ENCODE peak calls at places on chromosomes 2 and 18, in eight cellular contexts. R is HCT116, C is OCI-LY7, E is mammary epithelial cell, L is neural progenitor cell, G is PC-9, O is IMR-90, T is astrocyte. V is an unnamed sample.

GRCh38 chr2:231932985-231933915 is 7.1 kb upstream of the NPPC start:
- DNase-seq in L (no peak), T (no peak), R (no peak), E (no peak), G (no peak), O (no peak), C (peak; percentile 49), V (peak; percentile 62)

GRCh38 chr2:234444888-234445287 is 52.0 kb downstream of the ARL4C start:
- DNase-seq in L (no peak), O (peak; percentile 98), G (no peak), E (peak; percentile 59), C (peak; percentile 71), T (peak; percentile 98), R (no peak), V (peak; percentile 97)

GRCh38 chr18:71951021-71951420 is 593.1 kb downstream of the CBLN2 start:
- DNase-seq in C (no peak), G (no peak), L (peak; percentile 29), E (no peak), O (no peak), T (no peak), R (no peak), V (no peak)

GRCh38 chr2:44844651-44845270 is 96.7 kb upstream of the SIX3 start:
- DNase-seq in E (peak; percentile 17), O (no peak), G (no peak), R (no peak), C (no peak), L (no peak), T (no peak), V (peak; percentile 10)

GRCh38 chr2:23776021-23776420 is 150.9 kb downstream of the ATAD2B start:
- DNase-seq in L (no peak), E (peak; percentile 21), R (no peak), O (no peak), C (no peak), T (no peak), G (no peak), V (no peak)

GRCh38 chr2:119025013-119025412 is 83.0 kb downstream of the MARCO start:
- DNase-seq in C (no peak), E (no peak), L (no peak), T (no peak), G (no peak), O (no peak), R (no peak), V (no peak)

GRCh38 chr2:100189395-100189794 is 47.0 kb upstream of the AFF3 start:
- DNase-seq in T (no peak), L (no peak), O (no peak), C (no peak), E (no peak), R (no peak), G (no peak), V (no peak)

GRCh38 chr2:234436482-234436837 is 60.4 kb downstream of the ARL4C start:
- DNase-seq in T (no peak), G (no peak), L (no peak), E (no peak), R (no peak), O (no peak), C (no peak), V (peak; percentile 55)

GRCh38 chr2:164205347-164205746 is 415.9 kb downstream of the GRB14 start:
- DNase-seq in R (no peak), T (peak; percentile 72), O (peak; percentile 80), G (peak; percentile 12), C (no peak), L (no peak), E (peak; percentile 46), V (no peak)

GRCh38 chr2:974454-974853 is 23.8 kb downstream of the SNTG2 start:
- DNase-seq in L (no peak), C (no peak), R (no peak), T (no peak), O (no peak), G (no peak), E (no peak), V (no peak)

GRCh38 chr2:974054-974453 is 23.4 kb downstream of the SNTG2 start:
- DNase-seq in L (no peak), O (no peak), R (no peak), T (no peak), E (no peak), G (no peak), C (peak; percentile 8), V (no peak)

GRCh38 chr2:975095-975494 is 24.4 kb downstream of the SNTG2 start:
- DNase-seq in L (no peak), E (no peak), O (no peak), T (no peak), G (no peak), C (no peak), R (no peak), V (no peak)

GRCh38 chr2:973129-973528 is 22.5 kb downstream of the SNTG2 start:
- DNase-seq in T (no peak), G (no peak), R (no peak), L (no peak), C (no peak), E (no peak), O (no peak), V (no peak)
- H3K9me3 ChIP-seq in T (no peaks in the 10 kb centered on the region), G (no peaks in the 10 kb centered on the region), R (no peaks in the 10 kb centered on the region), L (no peaks in the 10 kb centered on the region), C (peaks cover 9% of the 10 kb centered on the region), E (peaks cover 21% of the 10 kb centered on the region), O (peaks cover 4% of the 10 kb centered on the region), V (no peaks in the 10 kb centered on the region)

DNA sequence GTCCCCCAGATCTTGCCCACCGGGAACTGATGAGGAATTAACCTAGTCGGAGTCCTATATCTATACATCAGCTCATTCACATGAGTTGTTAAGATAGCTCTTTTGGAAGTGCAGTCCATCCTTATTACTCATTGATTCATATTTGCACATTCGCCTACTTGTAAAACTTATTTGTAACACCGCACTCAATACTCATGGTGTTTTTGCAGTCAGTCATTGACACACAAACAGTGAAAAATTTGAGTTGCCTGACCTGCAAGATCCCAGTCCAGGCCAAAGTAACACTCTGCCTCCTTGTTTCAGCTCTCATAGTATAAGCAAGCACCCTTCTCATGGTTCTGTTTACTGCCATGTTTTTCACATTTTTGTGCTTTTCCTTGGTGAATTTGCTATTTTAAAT is 180.6 kb downstream of the CTIF start:
- DNase-seq in L (no peak), O (no peak), G (no peak), T (no peak), E (no peak), C (no peak), R (no peak), V (peak; percentile 91)
- H3K4me2 ChIP-seq in L (no peak overlapping the region), O (no peak overlapping the region), G (no peak overlapping the region), T (no peak overlapping the region), E (no peak overlapping the region), C (no peak overlapping the region), R (no peak overlapping the region), V (no peak overlapping the region)

DNA sequence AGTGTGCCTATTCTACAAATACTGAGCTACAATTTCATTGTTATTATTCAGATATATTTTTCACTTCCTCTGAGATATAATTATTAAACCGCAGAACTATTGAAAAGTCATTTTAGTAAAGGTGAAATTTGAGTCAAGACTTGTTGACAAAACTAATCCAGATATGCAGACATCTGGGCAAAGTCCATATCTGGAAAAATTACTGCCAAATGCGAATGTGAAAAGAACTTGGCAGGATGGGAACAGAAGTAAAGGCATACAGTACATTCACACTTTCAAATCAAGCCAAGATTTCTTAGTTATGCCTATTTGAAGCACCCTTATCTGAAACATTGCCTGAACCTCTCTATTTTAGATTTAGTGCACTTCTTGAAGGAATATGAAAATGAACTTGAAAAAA is 923.6 kb downstream of the CCDC85A start:
- DNase-seq in E (no peak), C (no peak), G (no peak), R (no peak), O (no peak), L (no peak), T (no peak), V (no peak)
- H3K9me3 ChIP-seq in E (no peaks in the 10 kb centered on the region), C (no peaks in the 10 kb centered on the region), G (no peaks in the 10 kb centered on the region), R (no peaks in the 10 kb centered on the region), O (peaks cover 2% of the 10 kb centered on the region), L (no peaks in the 10 kb centered on the region), T (peaks cover 6% of the 10 kb centered on the region), V (no peaks in the 10 kb centered on the region)

GRCh38 chr2:68357608-68358337 is 7.3 kb upstream of the PLEK start:
- DNase-seq in R (peak; percentile 51), G (peak; percentile 26), T (peak; percentile 6), E (peak; percentile 53), C (peak; percentile 78), L (peak; percentile 73), O (peak; percentile 58), V (peak; percentile 86)

GRCh38 chr2:68356599-68357239 is 8.4 kb upstream of the PLEK start:
- DNase-seq in G (no peak), T (no peak), L (no peak), C (no peak), E (no peak), R (no peak), O (no peak), V (peak; percentile 4)

GRCh38 chr2:68352651-68353386 is 12.3 kb upstream of the PLEK start:
- DNase-seq in R (no peak), T (no peak), C (no peak), G (no peak), O (no peak), L (no peak), E (peak; percentile 17), V (peak; percentile 11)
- H3K4me2 ChIP-seq in R (no peak overlapping the region), T (no peak overlapping the region), C (peak overlapping the region; percentile 35), G (no peak overlapping the region), O (peak overlapping the region; percentile 13), L (no peak overlapping the region), E (no peak overlapping the region), V (peak overlapping the region; percentile 12)

V was measured in osteoblast.